ENCODE peak calls at places on chromosomes 7 and 10, in seven cellular contexts. E, R, D, Y, L, U and C are unnamed samples.

GRCh38 chr10:909831-910230 is 21.7 kb downstream of the LARP4B start:
- DNase-seq in Y (no peak), D (no peak), L (no peak), E (no peak), R (peak), U (no peak), C (no peak)

GRCh38 chr7:706721-707120 is 19.8 kb upstream of the DNAAF5 start:
- DNase-seq in D (no peak), L (no peak), E (no peak), R (no peak), U (peak), Y (no peak), C (no peak)

GRCh38 chr10:3775671-3776551 is 9.1 kb downstream of the KLF6 start:
- DNase-seq in U (peak), L (peak), R (peak), E (no peak), D (no peak), Y (no peak), C (no peak)

GRCh38 chr7:47402941-47403340 is 179.0 kb downstream of the TNS3 start:
- DNase-seq in D (no peak), L (no peak), Y (no peak), U (peak), R (no peak), E (peak), C (no peak)

GRCh38 chr7:120842131-120842621 is 15.8 kb downstream of the TSPAN12 start:
- DNase-seq in E (no peak), L (no peak), R (no peak), U (no peak), Y (no peak), D (no peak), C (no peak)

GRCh38 chr7:113078321-113078720 is 8.3 kb downstream of the GPR85 start:
- DNase-seq in L (no peak), E (no peak), R (no peak), U (no peak), D (no peak), Y (no peak), C (no peak)

GRCh38 chr7:154695836-154696235 is 307.1 kb downstream of the PAXIP1 start:
- DNase-seq in U (no peak), R (no peak), D (no peak), L (no peak), E (no peak), Y (no peak), C (no peak)

GRCh38 chr7:55140221-55140980 is 121.6 kb downstream of the EGFR start:
- DNase-seq in Y (no peak), L (peak), E (no peak), U (peak), D (no peak), R (peak), C (no peak)

GRCh38 chr7:29565982-29566746 is 2.5 kb downstream of the PRR15 start:
- DNase-seq in L (no peak), E (peak), D (peak), Y (no peak), U (no peak), R (no peak), C (no peak)

GRCh38 chr7:24963218-24963617 is 16.8 kb downstream of the OSBPL3 start:
- DNase-seq in L (peak), D (no peak), Y (no peak), U (peak), E (no peak), R (no peak), C (peak)

GRCh38 chr10:85696893-85697292 is 669.7 kb downstream of the GRID1 start:
- DNase-seq in R (no peak), D (no peak), E (no peak), Y (no peak), L (no peak), U (no peak), C (no peak)

GRCh38 chr10:86756511-86757109 is at the start of gene BMPR1A:
- DNase-seq in Y (no peak), L (no peak), R (peak), D (no peak), U (no peak), E (peak), C (no peak)

GRCh38 chr10:126433351-126433750 is 45.1 kb upstream of the ADAM12 start:
- DNase-seq in Y (no peak), U (no peak), E (no peak), D (no peak), L (no peak), R (peak), C (no peak)

GRCh38 chr7:5337047-5337446 is 54.3 kb downstream of the SLC29A4 start:
- DNase-seq in L (no peak), U (no peak), D (no peak), E (no peak), Y (no peak), R (no peak), C (no peak)

GRCh38 chr10:93599335-93599734 is 1.7 kb downstream of the RBP4 start:
- DNase-seq in E (no peak), U (no peak), R (no peak), Y (no peak), D (no peak), L (no peak), C (no peak)

GRCh38 chr10:14016011-14016536 is 314.6 kb downstream of the FRMD4A start:
- DNase-seq in U (peak), D (no peak), Y (no peak), E (no peak), R (peak), L (peak), C (no peak)

GRCh38 chr7:40572810-40573470 is 438.1 kb downstream of the SUGCT start:
- DNase-seq in U (no peak), E (no peak), R (peak), D (no peak), L (no peak), Y (no peak), C (no peak)

GRCh38 chr7:151437163-151437553 is 2.8 kb downstream of the CRYGN start:
- DNase-seq in D (no peak), R (no peak), Y (no peak), L (no peak), U (peak), E (no peak), C (no peak)

GRCh38 chr7:11846311-11846710 is 14.3 kb upstream of the THSD7A start:
- DNase-seq in E (no peak), Y (no peak), R (no peak), L (no peak), D (no peak), U (no peak), C (no peak)